ENCODE peak calls at places on chromosomes 5 and 9, in four cellular contexts. V is hepatic stellate cell; U is activated effector memory CD4-positive, alpha-beta T cell treated with Interleukin-2 at 50 U/mL for 16 hours; I is GM19239. T is an unnamed sample.

GRCh38 chr5:35919191-35919590 is 19.2 kb downstream of the CAPSL start:
- DNase-seq in U (no peak), V (peak; percentile 47), I (no peak), T (no peak)

GRCh38 chr5:117615226-117615625 is 1040.6 kb upstream of the SEMA6A start:
- DNase-seq in V (no peak), I (no peak), U (no peak), T (no peak)

GRCh38 chr5:174922955-174923354 is 198.6 kb downstream of the MSX2 start:
- DNase-seq in V (no peak), U (no peak), I (no peak), T (no peak)

GRCh38 chr9:84322830-84323229 is 17.7 kb downstream of the SLC28A3 start:
- DNase-seq in U (no peak), V (peak; percentile 68), I (no peak), T (no peak)

GRCh38 chr9:116059466-116059865 is 94.1 kb upstream of the PAPPA start:
- DNase-seq in U (no peak), I (no peak), V (no peak), T (no peak)

GRCh38 chr9:122121931-122122330 is 28.8 kb upstream of the TTLL11 start:
- DNase-seq in U (no peak), I (no peak), V (no peak), T (no peak)

GRCh38 chr5:173645437-173645807 is 29.0 kb upstream of the BOD1 start:
- DNase-seq in V (no peak), U (no peak), I (no peak), T (peak; percentile 64)

GRCh38 chr9:979983-980382 is 3.5 kb downstream of the DMRT3 start:
- DNase-seq in V (no peak), U (no peak), I (no peak), T (no peak)

GRCh38 chr9:4691794-4692193 is 12.4 kb downstream of the CDC37L1 start:
- DNase-seq in I (no peak), U (no peak), V (no peak), T (no peak)